ENCODE peak calls at places on chromosome 1, in four cellular contexts. N is IMR-90, O is esophagus squamous epithelium, Y is heart left ventricle. X is an unnamed sample. For H3K4me1, the result is how much of the 10 kb centered on the place peaks cover.

GRCh38 chr1:236066828-236067386 is 2.0 kb upstream of the NID1 start:
- DNase-seq in O (no peak), N (no peak), Y (peak), X (peak)

GRCh38 chr1:109668123-109668800 is 405 bp downstream of the GSTM2 start:
- DNase-seq in O (no peak), Y (no peak), N (peak), X (no peak)

GRCh38 chr1:154866257-154866994 is 3.7 kb downstream of the KCNN3 start:
- DNase-seq in O (no peak), Y (no peak), N (peak), X (no peak)

GRCh38 chr1:221530791-221531190 is 211.1 kb downstream of the DUSP10 start:
- DNase-seq in O (no peak), N (no peak), Y (no peak), X (no peak)

GRCh38 chr1:54329337-54329954 is 76.7 kb downstream of the SSBP3 start:
- DNase-seq in N (no peak), Y (peak), O (no peak), X (no peak)

GRCh38 chr1:155070721-155071556 is 7.4 kb downstream of the EFNA4 start:
- DNase-seq in N (peak), O (peak), Y (peak), X (peak)

GRCh38 chr1:125087691-125088090 is 3902.9 kb downstream of the SRGAP2C start:
- DNase-seq in O (no peak), N (no peak), Y (peak), X (no peak)

GRCh38 chr1:85289207-85289847 is 12.9 kb upstream of the BCL10 start:
- DNase-seq in N (peak), O (no peak), Y (no peak), X (no peak)

GRCh38 chr1:211735208-211736170 is 60.1 kb upstream of the NEK2 start:
- DNase-seq in N (peak), O (no peak), Y (no peak), X (peak)

GRCh38 chr1:217457016-217457415 is 173.9 kb downstream of the GPATCH2 start:
- DNase-seq in N (no peak), O (no peak), Y (no peak), X (no peak)

GRCh38 chr1:172554915-172555314 is 22.0 kb downstream of the SUCO start:
- DNase-seq in Y (no peak), O (no peak), N (no peak), X (no peak)

GRCh38 chr1:172556461-172556860 is 23.5 kb downstream of the SUCO start:
- DNase-seq in Y (no peak), O (no peak), N (no peak), X (no peak)

GRCh38 chr1:172557270-172557669 is 24.3 kb downstream of the SUCO start:
- DNase-seq in Y (no peak), N (no peak), O (no peak), X (no peak)

GRCh38 chr1:172561252-172561651 is 28.3 kb downstream of the SUCO start:
- DNase-seq in N (peak), O (no peak), Y (no peak), X (no peak)

GRCh38 chr1:172559811-172560210 is 26.9 kb downstream of the SUCO start:
- DNase-seq in O (no peak), Y (no peak), N (no peak), X (no peak)
- H3K27ac ChIP-seq in O (no peak), Y (no peak), N (no peak), X (no peak)

DNA sequence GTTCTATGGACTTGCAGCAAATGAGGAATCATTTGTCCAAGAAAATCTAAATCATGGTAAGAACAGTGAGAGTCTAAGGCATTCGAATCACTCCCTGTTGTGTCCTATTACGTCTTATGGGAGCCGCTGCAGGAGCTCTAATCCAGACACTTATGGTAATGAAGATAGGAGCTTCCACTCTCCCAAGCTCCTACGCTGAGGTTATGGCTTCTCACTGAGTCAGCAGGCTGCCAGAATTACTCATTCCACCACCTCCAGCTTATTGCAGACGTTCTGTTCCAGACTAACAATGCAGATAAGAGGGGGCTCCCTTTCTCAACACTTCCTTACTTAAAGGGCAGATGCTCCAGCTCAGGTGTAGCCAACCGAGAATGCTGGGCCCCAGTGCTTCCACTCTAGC is 212.6 kb downstream of the GREM2 start:
- DNase-seq in O (no peak), Y (no peak), N (peak), X (no peak)
- H3K4me1 ChIP-seq in O (under half), Y (under half), N (under half), X (under half)

DNA sequence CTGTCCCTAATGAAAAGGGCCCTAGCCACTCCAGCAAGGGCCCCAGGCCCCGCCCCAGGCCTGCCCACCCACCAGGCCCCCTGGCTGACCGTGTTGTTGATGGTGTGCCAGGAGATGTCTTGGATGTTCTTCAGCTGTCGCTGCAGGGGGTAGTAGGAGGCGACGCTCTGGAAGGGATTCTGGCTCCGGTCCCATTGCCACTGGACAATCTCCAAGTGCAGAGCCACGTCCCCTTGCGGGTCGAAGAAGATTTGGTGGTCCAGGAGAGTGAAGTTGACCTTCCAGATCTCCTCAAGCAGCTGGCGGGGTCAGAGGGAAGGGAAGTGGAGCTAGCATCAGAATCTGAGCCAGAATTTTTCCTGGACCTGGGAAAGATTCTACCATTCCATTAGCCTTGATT is 10.2 kb downstream of the TAS1R2 start:
- DNase-seq in O (no peak), N (no peak), Y (no peak), X (no peak)
- TF ChIP-seq CTCF in O (no peak), N (no peak), Y (no peak), X (no peak)

GRCh38 chr1:53128401-53128800 is 14.0 kb downstream of the SLC1A7 start:
- DNase-seq in O (no peak), Y (no peak), N (no peak), X (no peak)
- H3K27ac ChIP-seq in O (no peak), Y (no peak), N (no peak), X (no peak)

DNA sequence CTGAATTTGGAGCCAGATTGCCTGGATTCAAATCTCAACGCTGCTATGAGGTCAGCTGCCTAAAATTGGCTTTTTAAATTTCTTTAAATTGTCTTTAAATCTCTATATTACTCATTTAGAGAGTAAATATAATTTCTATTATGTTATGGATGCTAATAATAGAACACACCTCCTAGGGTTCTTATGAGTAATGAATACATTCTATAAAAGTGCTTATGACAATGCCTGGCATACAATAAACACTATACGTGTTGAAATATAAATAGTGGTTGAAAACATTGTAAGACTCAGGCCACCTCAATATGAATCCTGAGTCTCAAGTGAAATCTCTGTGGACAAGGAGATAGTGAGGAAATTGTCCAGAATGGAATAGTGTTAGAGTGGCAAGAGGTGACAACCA is 31.0 kb upstream of the PHGDH start:
- DNase-seq in O (no peak), N (no peak), Y (no peak), X (no peak)
- H3K4me1 ChIP-seq in O (under half), N (under half), Y (under half), X (under half)

GRCh38 chr1:84223751-84224432 is 77.6 kb upstream of the SAMD13 start:
- DNase-seq in N (peak), O (no peak), Y (no peak), X (no peak)
- TF ChIP-seq CTCF in N (no peak), O (no peak), Y (no peak), X (no peak)

DNA sequence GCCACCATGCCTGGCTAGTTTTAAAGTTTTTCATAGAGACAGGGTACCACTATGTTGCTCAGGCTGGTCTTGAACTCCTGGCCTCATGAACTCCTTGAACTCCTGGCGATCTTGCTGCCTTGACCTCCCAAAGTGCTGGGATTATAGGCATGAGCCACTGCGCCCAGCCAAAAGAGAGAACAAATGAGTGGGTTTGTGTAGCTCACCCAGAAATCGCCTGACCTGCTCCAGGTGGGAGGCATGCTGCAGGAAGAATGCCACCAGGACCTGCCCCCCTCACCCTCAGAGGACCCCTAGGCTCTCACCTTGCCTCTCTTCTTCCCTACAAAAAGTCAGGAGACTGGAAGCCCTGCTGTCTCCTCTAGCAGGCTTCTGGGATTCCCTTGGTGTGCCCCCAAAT is 88.8 kb downstream of the SYT2 start:
- DNase-seq in Y (no peak), N (no peak), O (no peak), X (no peak)
- H3K27ac ChIP-seq in Y (no peak), N (no peak), O (no peak), X (no peak)

GRCh38 chr1:23796466-23797271 is 3.9 kb downstream of the GALE start:
- DNase-seq in O (no peak), N (no peak), Y (no peak), X (peak)
- H3K4me1 ChIP-seq in O (under half), N (under half), Y (under half), X (under half)

GRCh38 chr1:58392083-58392482 is 154.4 kb downstream of the OMA1 start:
- DNase-seq in N (no peak), Y (no peak), O (no peak), X (no peak)

GRCh38 chr1:58391514-58391913 is 155.0 kb downstream of the OMA1 start:
- DNase-seq in N (no peak), O (no peak), Y (no peak), X (no peak)

GRCh38 chr1:58395355-58395754 is 151.2 kb downstream of the OMA1 start:
- DNase-seq in O (no peak), Y (no peak), N (peak), X (no peak)

GRCh38 chr1:58391056-58391455 is 155.5 kb downstream of the OMA1 start:
- DNase-seq in O (no peak), Y (no peak), N (no peak), X (no peak)

GRCh38 chr1:58390051-58390450 is 156.5 kb downstream of the OMA1 start:
- DNase-seq in N (no peak), Y (no peak), O (no peak), X (no peak)
- TF ChIP-seq CTCF in N (no peak), Y (no peak), O (no peak), X (no peak)

X was measured in colonic mucosa.